ENCODE peak calls at places on chromosomes 7 and 10, in four cellular contexts. C is bronchial epithelial cell; A is ascending aorta; O is activated CD8-positive, alpha-beta T cell treated with anti-CD3 and anti-CD28 coated beads for 36 hours. U is an unnamed sample.

GRCh38 chr10:130439796-130440195 is 303.6 kb downstream of the GLRX3 start:
- DNase-seq in C (no peak), A (no peak), O (no peak), U (no peak)

GRCh38 chr7:99499713-99500636 is at the start of gene ZNF394:
- DNase-seq in C (peak), A (peak), O (peak), U (peak)

GRCh38 chr7:115868369-115868768 is 162.2 kb downstream of the TFEC start:
- DNase-seq in C (no peak), A (no peak), O (no peak), U (no peak)

GRCh38 chr10:7529638-7530037 is 118.8 kb upstream of the SFMBT2 start:
- DNase-seq in C (peak), A (no peak), O (peak), U (no peak)

GRCh38 chr7:93779115-93779514 is 111.4 kb downstream of the TFPI2 start:
- DNase-seq in C (peak), A (no peak), O (no peak), U (no peak)

GRCh38 chr7:100157334-100158228 is 942 bp downstream of the TRAPPC14 start:
- DNase-seq in C (peak), A (no peak), O (no peak), U (no peak)

GRCh38 chr10:47047127-47047504 is 135.9 kb downstream of the PTPN20 start:
- DNase-seq in C (no peak), A (peak), O (no peak), U (no peak)

GRCh38 chr7:23183279-23184012 is 1.6 kb downstream of the NUP42 start:
- DNase-seq in C (no peak), A (no peak), O (no peak), U (no peak)

GRCh38 chr10:97508342-97508741 is 9.6 kb downstream of the UBTD1 start:
- DNase-seq in C (peak), A (no peak), O (no peak), U (no peak)

GRCh38 chr7:80721880-80722595 is 83.6 kb downstream of the CD36 start:
- DNase-seq in C (peak), A (no peak), O (no peak), U (peak)

GRCh38 chr7:24611130-24611529 is 37.9 kb downstream of the PALS2 start:
- DNase-seq in C (no peak), A (no peak), O (no peak), U (no peak)

GRCh38 chr7:150406311-150406564 is 27.1 kb downstream of the ZNF775 start:
- DNase-seq in C (no peak), A (no peak), O (peak), U (no peak)

GRCh38 chr10:79200346-79200745 is 131.6 kb downstream of the ZMIZ1 start:
- DNase-seq in C (no peak), A (no peak), O (no peak), U (no peak)

GRCh38 chr7:114934074-114934473 is 12.2 kb downstream of the MDFIC start:
- DNase-seq in C (no peak), A (no peak), O (no peak), U (no peak)

GRCh38 chr10:112960151-112960681 is 10.2 kb downstream of the TCF7L2 start:
- DNase-seq in C (no peak), A (no peak), O (no peak), U (peak)

GRCh38 chr7:76057103-76057812 is 9.4 kb downstream of the MDH2 start:
- DNase-seq in C (no peak), A (no peak), O (no peak), U (no peak)

GRCh38 chr10:95201736-95202135 is 7.7 kb downstream of the ACSM6 start:
- DNase-seq in C (peak), A (no peak), O (no peak), U (no peak)
- TF ChIP-seq CTCF in C (peak), A (no peak), O (no peak), U (no peak)

GRCh38 chr10:114352653-114353298 is 51.5 kb downstream of the AFAP1L2 start:
- DNase-seq in C (no peak), A (no peak), O (no peak), U (no peak)
- TF ChIP-seq CTCF in C (no peak), A (no peak), O (no peak), U (no peak)

GRCh38 chr10:43666551-43666950 is 17.9 kb upstream of the ZNF32 start:
- DNase-seq in C (no peak), A (no peak), O (no peak), U (peak)

GRCh38 chr10:43671659-43672555 is 23.2 kb upstream of the ZNF32 start:
- DNase-seq in C (peak), A (peak), O (peak), U (peak)

GRCh38 chr10:43667736-43668371 is 19.2 kb upstream of the ZNF32 start:
- DNase-seq in C (no peak), A (no peak), O (no peak), U (no peak)

GRCh38 chr10:43665054-43665453 is 16.4 kb upstream of the ZNF32 start:
- DNase-seq in C (no peak), A (no peak), O (no peak), U (no peak)

GRCh38 chr10:43667317-43667731 is 18.6 kb upstream of the ZNF32 start:
- DNase-seq in C (no peak), A (no peak), O (no peak), U (no peak)
- TF ChIP-seq CTCF in C (peak), A (peak), O (no peak), U (no peak)

GRCh38 chr10:17954856-17955255 is 3.1 kb downstream of the SLC39A12 start:
- DNase-seq in C (no peak), A (no peak), O (no peak), U (no peak)
- TF ChIP-seq CTCF in C (no peak), A (no peak), O (no peak), U (no peak)

GRCh38 chr10:56116684-56117083 is 244.4 kb downstream of the ZWINT start:
- DNase-seq in C (peak), A (no peak), O (no peak), U (no peak)
- TF ChIP-seq CTCF in C (no peak), A (no peak), O (no peak), U (no peak)

U was measured in lower leg skin.